ENCODE peak calls at places on chromosomes 4 and X, in six cellular contexts. One of them, this sample, is unnamed.
A peak's percentile ranks its signal among the peaks of the same experiment; 100 is the strongest.

GRCh38 chr4:159227984-159228383 is 125.1 kb downstream of the RAPGEF2 start:
- DNase-seq in stomach: peak; percentile 80
- DNase-seq in H1: peak; percentile 39
- DNase-seq in adrenal gland: peak; percentile 91
- DNase-seq in uterus: peak; percentile 58
- DNase-seq in A549: no peak
- DNase-seq in this sample: no peak

GRCh38 chr4:78784255-78784654 is 8.1 kb downstream of the BMP2K start:
- DNase-seq in A549: no peak
- DNase-seq in adrenal gland: no peak
- DNase-seq in H1: no peak
- DNase-seq in uterus: no peak
- DNase-seq in stomach: no peak
- DNase-seq in this sample: peak; percentile 40

GRCh38 chr4:97457253-97457652 is 686.0 kb downstream of the STPG2 start:
- DNase-seq in H1: no peak
- DNase-seq in A549: no peak
- DNase-seq in uterus: no peak
- DNase-seq in adrenal gland: no peak
- DNase-seq in stomach: no peak
- DNase-seq in this sample: no peak

GRCh38 chrX:153049093-153049492 is 7.2 kb upstream of the PNMA3 start:
- DNase-seq in uterus: no peak
- DNase-seq in H1: no peak
- DNase-seq in A549: no peak
- DNase-seq in adrenal gland: no peak
- DNase-seq in stomach: no peak
- DNase-seq in this sample: no peak

GRCh38 chrX:23792861-23793553 is 10.0 kb downstream of the SAT1 start:
- DNase-seq in H1: no peak
- DNase-seq in A549: no peak
- DNase-seq in uterus: no peak
- DNase-seq in stomach: no peak
- DNase-seq in adrenal gland: no peak
- DNase-seq in this sample: no peak

GRCh38 chr4:112279025-112279881 is 6.5 kb downstream of the TIFA start:
- DNase-seq in adrenal gland: no peak
- DNase-seq in stomach: no peak
- DNase-seq in H1: no peak
- DNase-seq in uterus: no peak
- DNase-seq in A549: no peak
- DNase-seq in this sample: peak; percentile 79

GRCh38 chr4:162909952-162910351 is 256.7 kb downstream of the NAF1 start:
- DNase-seq in adrenal gland: no peak
- DNase-seq in H1: no peak
- DNase-seq in stomach: no peak
- DNase-seq in A549: no peak
- DNase-seq in uterus: no peak
- DNase-seq in this sample: peak; percentile 28

GRCh38 chr4:88005086-88005485 is 2.3 kb upstream of the PKD2 start:
- DNase-seq in uterus: no peak
- DNase-seq in adrenal gland: no peak
- DNase-seq in H1: no peak
- DNase-seq in stomach: no peak
- DNase-seq in A549: no peak
- DNase-seq in this sample: no peak

GRCh38 chr4:41573458-41574129 is 35.6 kb downstream of the LIMCH1 start:
- DNase-seq in A549: no peak
- DNase-seq in adrenal gland: no peak
- DNase-seq in uterus: no peak
- DNase-seq in H1: no peak
- DNase-seq in stomach: no peak
- DNase-seq in this sample: no peak

GRCh38 chr4:39976141-39976944 is 1.4 kb downstream of the PDS5A start:
- DNase-seq in uterus: peak; percentile 71
- DNase-seq in stomach: peak; percentile 71
- DNase-seq in A549: peak; percentile 63
- DNase-seq in H1: peak; percentile 71
- DNase-seq in adrenal gland: peak; percentile 92
- DNase-seq in this sample: peak; percentile 93

GRCh38 chrX:88558421-88558820 is 188.6 kb upstream of the CPXCR1 start:
- DNase-seq in A549: no peak
- DNase-seq in uterus: no peak
- DNase-seq in stomach: no peak
- DNase-seq in adrenal gland: no peak
- DNase-seq in H1: no peak
- DNase-seq in this sample: no peak

GRCh38 chr4:144658908-144659307 is 13.0 kb downstream of the HHIP start:
- DNase-seq in adrenal gland: no peak
- DNase-seq in uterus: no peak
- DNase-seq in H1: no peak
- DNase-seq in stomach: no peak
- DNase-seq in A549: no peak
- DNase-seq in this sample: no peak

GRCh38 chrX:129793604-129794191 is 13.9 kb downstream of the SASH3 start:
- DNase-seq in uterus: no peak
- DNase-seq in stomach: no peak
- DNase-seq in adrenal gland: no peak
- DNase-seq in A549: no peak
- DNase-seq in H1: no peak
- DNase-seq in this sample: no peak

GRCh38 chr4:122814426-122814825 is 12.2 kb upstream of the FGF2 start:
- DNase-seq in adrenal gland: no peak
- DNase-seq in A549: no peak
- DNase-seq in stomach: no peak
- DNase-seq in H1: no peak
- DNase-seq in uterus: no peak
- DNase-seq in this sample: no peak

GRCh38 chr4:74157116-74157742 is 689 bp upstream of the MTHFD2L start:
- DNase-seq in uterus: no peak
- DNase-seq in adrenal gland: peak; percentile 54
- DNase-seq in H1: no peak
- DNase-seq in stomach: no peak
- DNase-seq in A549: no peak
- DNase-seq in this sample: peak; percentile 42

GRCh38 chr4:55859711-55860110 is 6.3 kb downstream of the EXOC1 start:
- DNase-seq in H1: no peak
- DNase-seq in A549: no peak
- DNase-seq in stomach: no peak
- DNase-seq in adrenal gland: no peak
- DNase-seq in uterus: no peak
- DNase-seq in this sample: no peak

GRCh38 chr4:105147226-105148151 is 813 bp downstream of the TET2 start:
- DNase-seq in stomach: peak; percentile 32
- DNase-seq in uterus: no peak
- DNase-seq in H1: no peak
- DNase-seq in A549: no peak
- DNase-seq in adrenal gland: peak; percentile 65
- DNase-seq in this sample: peak; percentile 65

GRCh38 chr4:102730968-102731533 is 29.7 kb downstream of the MANBA start:
- DNase-seq in H1: no peak
- DNase-seq in uterus: no peak
- DNase-seq in adrenal gland: no peak
- DNase-seq in stomach: no peak
- DNase-seq in A549: no peak
- DNase-seq in this sample: peak; percentile 27

GRCh38 chr4:101515566-101515965 is 168.2 kb upstream of the PPP3CA start:
- DNase-seq in H1: no peak
- DNase-seq in stomach: no peak
- DNase-seq in uterus: no peak
- DNase-seq in A549: no peak
- DNase-seq in adrenal gland: no peak
- DNase-seq in this sample: no peak

GRCh38 chr4:101515099-101515498 is 167.8 kb upstream of the PPP3CA start:
- DNase-seq in adrenal gland: no peak
- DNase-seq in stomach: no peak
- DNase-seq in uterus: no peak
- DNase-seq in A549: no peak
- DNase-seq in H1: no peak
- DNase-seq in this sample: no peak
- H3K4me3 ChIP-seq in adrenal gland: no peak overlapping the region
- H3K4me3 ChIP-seq in stomach: no peak overlapping the region
- H3K4me3 ChIP-seq in uterus: no peak overlapping the region
- H3K4me3 ChIP-seq in A549: no peak overlapping the region
- H3K4me3 ChIP-seq in H1: no peak overlapping the region
- H3K4me3 ChIP-seq in this sample: no peak overlapping the region

GRCh38 chr4:7160439-7160838 is 31.9 kb upstream of the SORCS2 start:
- DNase-seq in stomach: no peak
- DNase-seq in A549: no peak
- DNase-seq in adrenal gland: no peak
- DNase-seq in H1: no peak
- DNase-seq in uterus: peak; percentile 9
- DNase-seq in this sample: no peak

GRCh38 chr4:7158081-7158750 is 34.1 kb upstream of the SORCS2 start:
- DNase-seq in adrenal gland: no peak
- DNase-seq in A549: no peak
- DNase-seq in uterus: peak; percentile 4
- DNase-seq in H1: no peak
- DNase-seq in stomach: no peak
- DNase-seq in this sample: no peak

GRCh38 chr4:7159923-7160322 is 32.4 kb upstream of the SORCS2 start:
- DNase-seq in uterus: no peak
- DNase-seq in A549: no peak
- DNase-seq in stomach: no peak
- DNase-seq in adrenal gland: no peak
- DNase-seq in H1: no peak
- DNase-seq in this sample: no peak

GRCh38 chr4:7157666-7158065 is 34.7 kb upstream of the SORCS2 start:
- DNase-seq in uterus: peak; percentile 6
- DNase-seq in H1: no peak
- DNase-seq in stomach: no peak
- DNase-seq in adrenal gland: no peak
- DNase-seq in A549: no peak
- DNase-seq in this sample: no peak

DNA sequence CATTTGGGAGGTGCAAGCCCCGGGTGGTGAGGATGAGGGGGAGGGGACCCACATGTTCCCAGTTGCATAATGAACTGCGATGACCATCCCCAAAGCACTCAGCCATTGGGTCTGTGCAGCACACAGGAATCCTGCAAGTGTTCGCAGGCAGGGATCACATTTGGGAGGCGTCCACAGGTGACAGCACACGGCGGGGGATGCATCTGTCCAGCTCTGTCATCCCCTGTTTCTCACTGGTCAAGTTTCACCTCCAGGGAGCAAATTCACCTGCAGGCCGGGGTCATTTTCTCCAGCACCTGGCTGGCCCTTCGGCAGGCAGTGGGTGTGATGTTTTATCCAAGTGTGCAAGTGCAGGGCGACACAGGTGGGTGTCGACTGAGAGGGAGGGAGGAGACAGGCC is 33.3 kb upstream of the SORCS2 start:
- DNase-seq in H1: no peak
- DNase-seq in uterus: peak; percentile 11
- DNase-seq in A549: no peak
- DNase-seq in adrenal gland: no peak
- DNase-seq in stomach: no peak
- DNase-seq in this sample: no peak
- TF ChIP-seq POLR2A in H1: no peak
- TF ChIP-seq POLR2A in uterus: no peak
- TF ChIP-seq POLR2A in A549: no peak
- TF ChIP-seq POLR2A in adrenal gland: no peak
- TF ChIP-seq POLR2A in stomach: no peak
- TF ChIP-seq POLR2A in this sample: no peak

DNA sequence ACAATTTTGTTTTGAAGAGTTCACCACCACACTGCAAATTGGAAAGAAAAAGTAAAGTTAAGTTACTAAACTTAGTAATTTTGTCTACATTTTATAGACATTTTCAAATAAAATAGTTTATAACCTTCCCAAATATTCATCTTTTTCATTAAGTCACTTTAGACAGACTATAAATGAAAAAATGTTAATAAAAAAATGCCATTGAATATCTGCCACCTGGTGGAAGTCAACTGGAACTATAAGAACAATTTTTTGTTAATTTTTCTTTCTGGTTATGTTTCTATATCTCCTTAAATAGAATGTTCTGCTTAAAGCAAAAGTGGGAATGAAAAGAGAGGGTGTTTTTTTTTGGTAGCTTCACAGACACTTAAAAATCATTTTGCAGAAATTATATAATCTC is 534.4 kb upstream of the PCDH10 start:
- DNase-seq in uterus: no peak
- DNase-seq in stomach: no peak
- DNase-seq in H1: no peak
- DNase-seq in A549: no peak
- DNase-seq in adrenal gland: no peak
- DNase-seq in this sample: no peak
- TF ChIP-seq CTCF in uterus: no peak
- TF ChIP-seq CTCF in stomach: no peak
- TF ChIP-seq CTCF in H1: no peak
- TF ChIP-seq CTCF in A549: no peak
- TF ChIP-seq CTCF in adrenal gland: no peak
- TF ChIP-seq CTCF in this sample: no peak

GRCh38 chrX:8724176-8724757 is 7.7 kb downstream of the ANOS1 start:
- DNase-seq in uterus: no peak
- DNase-seq in H1: no peak
- DNase-seq in A549: peak; percentile 11
- DNase-seq in adrenal gland: no peak
- DNase-seq in stomach: no peak
- DNase-seq in this sample: no peak

GRCh38 chrX:8731579-8732395 is at the start of gene ANOS1:
- DNase-seq in A549: no peak
- DNase-seq in H1: no peak
- DNase-seq in stomach: peak; percentile 47
- DNase-seq in adrenal gland: peak; percentile 60
- DNase-seq in uterus: no peak
- DNase-seq in this sample: no peak

GRCh38 chrX:8730812-8731578 is 942 bp downstream of the ANOS1 start:
- DNase-seq in stomach: no peak
- DNase-seq in H1: no peak
- DNase-seq in adrenal gland: no peak
- DNase-seq in uterus: no peak
- DNase-seq in A549: no peak
- DNase-seq in this sample: no peak

GRCh38 chrX:8726031-8726652 is 5.8 kb downstream of the ANOS1 start:
- DNase-seq in H1: no peak
- DNase-seq in adrenal gland: no peak
- DNase-seq in A549: no peak
- DNase-seq in uterus: no peak
- DNase-seq in stomach: no peak
- DNase-seq in this sample: no peak

DNA sequence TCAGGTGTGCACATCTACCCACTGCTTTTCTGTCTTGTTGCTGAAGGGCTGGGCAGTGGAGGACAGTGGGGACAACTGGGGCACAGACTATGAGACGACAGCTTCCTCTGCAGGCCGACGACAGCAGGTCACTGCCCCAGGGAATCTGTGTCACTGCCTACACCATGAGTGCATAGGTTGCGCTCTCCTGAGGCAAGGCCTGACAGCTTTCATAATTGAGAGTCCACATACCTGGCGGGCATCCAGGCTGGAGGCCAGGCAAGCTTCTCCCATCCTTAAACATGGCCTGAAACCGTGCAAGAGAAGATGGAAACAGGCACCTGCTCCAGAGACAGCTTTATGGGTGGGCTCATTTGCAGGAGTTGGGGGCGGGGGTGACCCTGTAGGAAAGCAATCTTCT is 3.0 kb downstream of the ANOS1 start:
- DNase-seq in adrenal gland: no peak
- DNase-seq in A549: no peak
- DNase-seq in H1: no peak
- DNase-seq in stomach: no peak
- DNase-seq in uterus: no peak
- DNase-seq in this sample: no peak
- H3K4me3 ChIP-seq in adrenal gland: no peak overlapping the region
- H3K4me3 ChIP-seq in A549: no peak overlapping the region
- H3K4me3 ChIP-seq in H1: no peak overlapping the region
- H3K4me3 ChIP-seq in stomach: no peak overlapping the region
- H3K4me3 ChIP-seq in uterus: no peak overlapping the region
- H3K4me3 ChIP-seq in this sample: no peak overlapping the region

This sample was measured in NB4.